ENCODE peak calls at places on chromosomes 2 and 18, in five cellular contexts. T is CD4-positive, alpha-beta T cell; L is tibial artery; S is GM12878; Y is activated CD8-positive, alpha-beta T cell treated with anti-CD3 and anti-CD28 coated beads for 36 hours. O is an unnamed sample.

GRCh38 chr2:96608459-96609455 is 29.4 kb downstream of the KANSL3 start:
- DNase-seq in T (no peak), L (no peak), S (peak), Y (no peak), O (no peak)

GRCh38 chr2:224151680-224152310 is 112.7 kb upstream of the SERPINE2 start:
- DNase-seq in T (no peak), L (no peak), S (no peak), Y (no peak), O (no peak)

GRCh38 chr2:20351555-20352229 is 1.0 kb upstream of the PUM2 start:
- DNase-seq in T (no peak), L (no peak), S (no peak), Y (peak), O (no peak)

GRCh38 chr18:47748093-47748796 is 182.2 kb downstream of the SMAD2 start:
- DNase-seq in T (no peak), L (no peak), S (no peak), Y (no peak), O (peak)

GRCh38 chr2:26237868-26238267 is 6.6 kb downstream of the HADHA start:
- DNase-seq in T (no peak), L (no peak), S (no peak), Y (no peak), O (no peak)

GRCh38 chr2:39513641-39514094 is 76.6 kb upstream of the MAP4K3 start:
- DNase-seq in T (no peak), L (peak), S (peak), Y (peak), O (no peak)

GRCh38 chr18:67302043-67302442 is 214.5 kb downstream of the DSEL start:
- DNase-seq in T (no peak), L (no peak), S (no peak), Y (no peak), O (no peak)

GRCh38 chr2:229235136-229235914 is 35.8 kb downstream of the PID1 start:
- DNase-seq in T (no peak), L (no peak), S (no peak), Y (no peak), O (peak)

GRCh38 chr2:161237397-161238263 is 70.6 kb upstream of the PSMD14 start:
- DNase-seq in T (no peak), L (peak), S (no peak), Y (peak), O (peak)

GRCh38 chr18:78497641-78498040 is 482.0 kb upstream of the SALL3 start:
- DNase-seq in T (no peak), L (no peak), S (no peak), Y (no peak), O (no peak)

GRCh38 chr2:226618875-226619605 is 180.6 kb downstream of the IRS1 start:
- DNase-seq in T (no peak), L (no peak), S (no peak), Y (no peak), O (no peak)

GRCh38 chr2:97774425-97774824 is 61.0 kb downstream of the ZAP70 start:
- DNase-seq in T (no peak), L (no peak), S (no peak), Y (no peak), O (no peak)

GRCh38 chr18:8389391-8390340 is 219.6 kb upstream of the RAB12 start:
- DNase-seq in T (no peak), L (peak), S (no peak), Y (peak), O (peak)

GRCh38 chr2:208222351-208222750 is 32.5 kb downstream of the IDH1 start:
- DNase-seq in T (no peak), L (no peak), S (no peak), Y (no peak), O (no peak)

GRCh38 chr2:26456701-26457224 is 21.2 kb downstream of the OTOF start:
- DNase-seq in T (no peak), L (peak), S (no peak), Y (no peak), O (peak)

GRCh38 chr2:130728007-130728454 is 839 bp upstream of the GPR148 start:
- DNase-seq in T (no peak), L (no peak), S (no peak), Y (peak), O (no peak)

GRCh38 chr2:112144966-112145365 is 6.8 kb downstream of the FBLN7 start:
- DNase-seq in T (no peak), L (no peak), S (no peak), Y (no peak), O (no peak)

GRCh38 chr2:108988796-108989713 is at the start of gene EDAR:
- DNase-seq in T (peak), L (no peak), S (no peak), Y (peak), O (no peak)

DNA sequence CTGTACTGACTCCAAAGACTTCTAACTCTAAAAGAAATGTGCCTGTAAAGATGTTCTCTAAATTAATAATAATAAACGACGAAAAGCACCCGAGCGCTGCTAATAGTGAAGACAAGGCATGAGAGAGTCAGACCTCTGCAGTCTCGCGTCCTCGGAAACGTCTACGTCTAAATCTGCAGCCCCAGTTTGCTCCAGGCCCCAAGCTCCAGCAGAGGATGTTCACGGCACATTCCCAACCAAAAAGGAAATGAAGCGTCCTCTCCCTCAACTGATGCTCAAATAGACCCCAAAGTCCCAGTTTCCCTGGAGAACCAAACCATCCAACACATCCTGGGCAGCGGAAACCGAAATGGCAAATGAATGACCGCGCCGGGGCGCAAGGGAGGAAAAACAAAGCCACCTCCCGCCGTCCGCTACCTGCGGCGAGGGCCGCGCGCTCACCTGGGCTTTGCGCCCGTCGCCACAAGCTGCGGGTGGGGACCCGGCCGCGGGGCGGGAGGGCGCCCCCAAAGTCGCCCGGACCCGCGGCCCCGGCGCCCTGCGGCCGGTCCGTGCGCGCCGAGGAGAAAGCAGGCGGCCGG is 47.1 kb upstream of the CCDC150 start:
- DNase-seq in T (no peak), L (no peak), S (no peak), Y (no peak), O (no peak)
- TF ChIP-seq CTCF in T (no peak), L (no peak), S (no peak), Y (no peak), O (no peak)

DNA sequence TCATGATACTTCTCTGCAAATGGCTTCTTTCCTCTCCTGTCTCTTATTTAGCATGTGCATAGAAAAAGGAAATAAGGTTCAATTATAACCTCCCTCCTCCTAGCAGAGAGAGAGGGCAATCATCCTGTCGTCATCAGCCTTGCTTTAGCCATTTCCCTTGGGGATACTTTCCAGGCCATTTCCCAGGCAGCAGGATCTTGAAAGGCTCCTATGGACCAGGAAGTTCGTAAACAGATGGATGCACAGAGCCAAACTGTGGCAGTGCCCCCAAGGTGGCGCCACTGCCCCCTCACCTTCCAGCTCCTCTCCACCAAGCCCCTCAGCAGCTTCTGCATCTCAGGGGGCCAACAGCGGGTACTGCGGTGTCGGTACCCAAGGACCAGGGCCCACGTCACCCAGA is 157.4 kb downstream of the DTNA start:
- DNase-seq in T (no peak), L (no peak), S (no peak), Y (peak), O (no peak)
- TF ChIP-seq CTCF in T (no peak), L (peak), S (no peak), Y (no peak), O (no peak)

DNA sequence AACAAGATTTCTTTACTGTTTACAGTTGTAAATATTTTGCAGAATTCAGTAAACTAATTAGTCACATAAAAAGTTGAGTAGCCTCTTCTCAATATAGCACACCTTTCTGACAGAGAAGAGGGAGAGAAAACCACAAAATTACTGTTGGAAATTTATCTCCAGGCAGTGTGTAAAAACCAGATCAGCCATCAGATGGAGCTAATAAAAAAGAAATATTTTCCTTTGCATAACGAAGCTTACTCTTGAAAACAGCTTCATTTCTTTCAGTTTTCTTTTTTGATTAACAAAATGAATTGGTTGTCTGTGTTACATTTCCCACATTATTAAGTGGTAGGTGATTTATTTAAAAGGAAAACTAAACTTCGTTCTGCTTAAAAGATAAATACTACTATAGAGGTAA is 259.3 kb upstream of the KCNJ3 start:
- DNase-seq in T (no peak), L (no peak), S (no peak), Y (no peak), O (no peak)
- TF ChIP-seq CTCF in T (no peak), L (peak), S (peak), Y (no peak), O (no peak)

GRCh38 chr2:46960618-46961017 is 45.0 kb upstream of the MCFD2 start:
- DNase-seq in T (no peak), L (no peak), S (no peak), Y (peak), O (no peak)
- TF ChIP-seq CTCF in T (no peak), L (no peak), S (peak), Y (no peak), O (no peak)

GRCh38 chr2:80852808-80853139 is 548.2 kb upstream of the LRRTM1 start:
- DNase-seq in T (no peak), L (no peak), S (no peak), Y (no peak), O (no peak)
- TF ChIP-seq CTCF in T (no peak), L (no peak), S (peak), Y (no peak), O (no peak)

GRCh38 chr2:46554381-46554780 is 75.0 kb downstream of the TMEM247 start:
- DNase-seq in T (no peak), L (peak), S (no peak), Y (no peak), O (no peak)

GRCh38 chr2:46555646-46556205 is 76.4 kb downstream of the TMEM247 start:
- DNase-seq in T (no peak), L (no peak), S (no peak), Y (no peak), O (no peak)

GRCh38 chr2:46557788-46558187 is 78.4 kb downstream of the TMEM247 start:
- DNase-seq in T (no peak), L (no peak), S (no peak), Y (no peak), O (no peak)

GRCh38 chr2:46552528-46552927 is 73.2 kb downstream of the TMEM247 start:
- DNase-seq in T (no peak), L (no peak), S (no peak), Y (no peak), O (no peak)

GRCh38 chr2:46555011-46555410 is 75.6 kb downstream of the TMEM247 start:
- DNase-seq in T (no peak), L (no peak), S (no peak), Y (peak), O (no peak)
- TF ChIP-seq CTCF in T (peak), L (no peak), S (peak), Y (peak), O (no peak)

GRCh38 chr2:22377251-22377650 is 1007.7 kb upstream of the KLHL29 start:
- DNase-seq in T (no peak), L (no peak), S (no peak), Y (no peak), O (no peak)

GRCh38 chr2:22375094-22375493 is 1009.9 kb upstream of the KLHL29 start:
- DNase-seq in T (no peak), L (no peak), S (no peak), Y (peak), O (no peak)
- TF ChIP-seq CTCF in T (no peak), L (no peak), S (no peak), Y (no peak), O (no peak)